ENCODE peak calls at places on chromosomes 5 and 9, in nine cellular contexts. Y, R, F, E, P, B, X, K and Q are unnamed samples. For H3K4me1, the result is how much of the 10 kb centered on the place peaks cover.

GRCh38 chr9:125971895-125972729 is 224.9 kb downstream of the PBX3 start:
- DNase-seq in Y (no peak), R (no peak), F (no peak), E (no peak), P (no peak), B (no peak), X (no peak), K (no peak), Q (no peak)

GRCh38 chr5:151719228-151719861 is 32.6 kb upstream of the SPARC start:
- DNase-seq in Y (no peak), R (peak), F (peak), E (no peak), P (no peak), B (no peak), X (no peak), K (no peak), Q (peak)

GRCh38 chr5:10563132-10563939 is 534 bp upstream of the ANKRD33B start:
- DNase-seq in Y (no peak), R (peak), F (peak), E (peak), P (no peak), B (peak), X (peak), K (peak), Q (peak)

GRCh38 chr5:146233441-146233840 is 30.0 kb downstream of the RBM27 start:
- DNase-seq in Y (no peak), R (no peak), F (peak), E (no peak), P (no peak), B (no peak), X (no peak), K (no peak), Q (no peak)

GRCh38 chr9:77714077-77714549 is 66.0 kb upstream of the GNA14 start:
- DNase-seq in Y (no peak), R (no peak), F (no peak), E (peak), P (peak), B (no peak), X (no peak), K (no peak), Q (no peak)

GRCh38 chr9:136107155-136107952 is 11.3 kb downstream of the TMEM250 start:
- DNase-seq in Y (no peak), R (no peak), F (no peak), E (peak), P (no peak), B (no peak), X (no peak), K (no peak), Q (peak)

GRCh38 chr5:168219515-168220410 is 71.7 kb upstream of the WWC1 start:
- DNase-seq in Y (peak), R (peak), F (peak), E (peak), P (peak), B (no peak), X (no peak), K (peak), Q (no peak)

GRCh38 chr5:155064580-155064979 is 51.0 kb downstream of the KIF4B start:
- DNase-seq in Y (no peak), R (no peak), F (no peak), E (no peak), P (no peak), B (no peak), X (no peak), K (no peak), Q (no peak)

GRCh38 chr5:157132302-157132612 is 10.4 kb downstream of the MED7 start:
- DNase-seq in Y (no peak), R (no peak), F (no peak), E (no peak), P (no peak), B (no peak), X (no peak), K (no peak), Q (no peak)

GRCh38 chr5:10288600-10289213 is 19.0 kb downstream of the CMBL start:
- DNase-seq in Y (peak), R (no peak), F (peak), E (no peak), P (no peak), B (peak), X (peak), K (no peak), Q (peak)

GRCh38 chr5:174533771-174534221 is 190.6 kb upstream of the MSX2 start:
- DNase-seq in Y (no peak), R (peak), F (no peak), E (no peak), P (peak), B (no peak), X (no peak), K (peak), Q (no peak)

GRCh38 chr5:177071671-177072385 is 14.9 kb upstream of the FGFR4 start:
- DNase-seq in Y (peak), R (peak), F (peak), E (peak), P (peak), B (no peak), X (no peak), K (peak), Q (no peak)

GRCh38 chr5:132098621-132099020 is 25.0 kb downstream of the CSF2 start:
- DNase-seq in Y (no peak), R (no peak), F (no peak), E (no peak), P (peak), B (no peak), X (no peak), K (no peak), Q (no peak)

GRCh38 chr9:72315089-72315509 is 49.9 kb downstream of the ZFAND5 start:
- DNase-seq in Y (peak), R (peak), F (peak), E (no peak), P (peak), B (peak), X (peak), K (peak), Q (peak)

GRCh38 chr9:91714020-91714721 is 235.9 kb downstream of the ROR2 start:
- DNase-seq in Y (no peak), R (peak), F (peak), E (peak), P (peak), B (peak), X (no peak), K (no peak), Q (peak)

GRCh38 chr5:13945271-13945670 is 783 bp upstream of the DNAH5 start:
- DNase-seq in Y (no peak), R (no peak), F (no peak), E (no peak), P (no peak), B (no peak), X (no peak), K (no peak), Q (no peak)

GRCh38 chr5:14545308-14545707 is 36.3 kb upstream of the OTULINL start:
- DNase-seq in Y (no peak), R (no peak), F (no peak), E (no peak), P (no peak), B (no peak), X (no peak), K (no peak), Q (no peak)

DNA sequence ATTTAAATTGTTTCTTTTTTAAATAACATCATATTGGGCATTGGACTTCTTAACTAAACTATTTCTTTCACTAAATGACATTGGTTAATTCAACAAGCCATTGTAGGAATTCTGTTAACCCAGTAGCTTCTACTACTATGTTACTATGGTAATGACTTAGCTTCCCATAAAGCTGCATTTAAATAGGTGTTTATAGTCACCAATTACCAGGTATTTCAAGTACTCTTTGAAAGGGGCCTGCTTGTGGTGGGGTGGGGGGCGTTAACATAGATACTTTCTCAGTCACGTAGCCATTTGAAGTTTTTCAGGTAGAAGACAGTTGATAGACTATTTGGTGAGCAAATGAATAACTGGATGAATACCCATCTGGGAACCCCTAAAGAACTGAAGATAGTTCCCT is 34.0 kb downstream of the PIK3R1 start:
- DNase-seq in Y (no peak), R (no peak), F (no peak), E (no peak), P (no peak), B (no peak), X (no peak), K (no peak), Q (no peak)
- H3K4me1 ChIP-seq in Y (under half), R (under half), F (half or more), E (under half), P (under half), B (half or more), X (half or more), K (under half), Q (under half)

GRCh38 chr9:89661956-89662717 is 57.3 kb downstream of the GADD45G start:
- DNase-seq in Y (peak), R (peak), F (peak), E (peak), P (peak), B (peak), X (peak), K (peak), Q (peak)

GRCh38 chr9:89660286-89660685 is 55.5 kb downstream of the GADD45G start:
- DNase-seq in Y (no peak), R (no peak), F (no peak), E (no peak), P (no peak), B (peak), X (peak), K (no peak), Q (no peak)

GRCh38 chr9:89659473-89660256 is 54.9 kb downstream of the GADD45G start:
- DNase-seq in Y (no peak), R (no peak), F (no peak), E (no peak), P (no peak), B (peak), X (no peak), K (no peak), Q (no peak)

GRCh38 chr9:89662718-89663246 is 58.0 kb downstream of the GADD45G start:
- DNase-seq in Y (no peak), R (no peak), F (no peak), E (no peak), P (no peak), B (no peak), X (peak), K (no peak), Q (no peak)

GRCh38 chr9:89661391-89661949 is 56.7 kb downstream of the GADD45G start:
- DNase-seq in Y (no peak), R (no peak), F (no peak), E (no peak), P (no peak), B (peak), X (peak), K (no peak), Q (no peak)
- H3K4me3 ChIP-seq in Y (peak), R (no peak), F (peak), E (no peak), P (no peak), B (no peak), X (peak), K (no peak), Q (no peak)

GRCh38 chr5:106288977-106289376 is 1381.8 kb downstream of the EFNA5 start:
- DNase-seq in Y (no peak), R (no peak), F (no peak), E (no peak), P (no peak), B (no peak), X (no peak), K (no peak), Q (no peak)

GRCh38 chr5:106290841-106291240 is 1379.9 kb downstream of the EFNA5 start:
- DNase-seq in Y (no peak), R (no peak), F (no peak), E (no peak), P (peak), B (no peak), X (no peak), K (no peak), Q (no peak)

DNA sequence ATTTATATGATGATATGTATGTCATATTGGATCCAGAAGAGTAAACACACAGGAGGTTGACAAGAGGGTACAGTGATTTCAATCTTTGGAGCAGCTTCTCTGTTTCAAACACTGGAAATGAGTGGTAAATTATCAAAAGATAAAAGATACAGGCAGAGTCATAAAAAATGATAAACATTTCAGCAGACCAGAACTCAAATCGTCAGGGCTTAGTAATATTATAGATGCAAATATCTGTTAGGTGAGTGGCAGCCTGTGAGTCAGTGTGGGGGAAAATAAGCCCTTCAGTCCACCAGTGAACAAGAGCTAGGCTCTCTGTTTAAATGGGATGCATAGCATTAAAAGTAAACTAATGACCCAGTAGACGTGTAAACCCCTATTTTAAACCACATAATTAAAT is 1378.1 kb downstream of the EFNA5 start:
- DNase-seq in Y (no peak), R (no peak), F (no peak), E (no peak), P (peak), B (no peak), X (no peak), K (no peak), Q (no peak)
- H3K27ac ChIP-seq in Y (no peak), R (no peak), F (no peak), E (no peak), P (peak), B (no peak), X (no peak), K (no peak), Q (no peak)

GRCh38 chr9:20436475-20437195 is 185.7 kb downstream of the MLLT3 start:
- DNase-seq in Y (no peak), R (no peak), F (no peak), E (no peak), P (no peak), B (no peak), X (no peak), K (no peak), Q (no peak)
- H3K4me1 ChIP-seq in Y (under half), R (under half), F (under half), E (under half), P (under half), B (under half), X (under half), K (under half), Q (under half)

DNA sequence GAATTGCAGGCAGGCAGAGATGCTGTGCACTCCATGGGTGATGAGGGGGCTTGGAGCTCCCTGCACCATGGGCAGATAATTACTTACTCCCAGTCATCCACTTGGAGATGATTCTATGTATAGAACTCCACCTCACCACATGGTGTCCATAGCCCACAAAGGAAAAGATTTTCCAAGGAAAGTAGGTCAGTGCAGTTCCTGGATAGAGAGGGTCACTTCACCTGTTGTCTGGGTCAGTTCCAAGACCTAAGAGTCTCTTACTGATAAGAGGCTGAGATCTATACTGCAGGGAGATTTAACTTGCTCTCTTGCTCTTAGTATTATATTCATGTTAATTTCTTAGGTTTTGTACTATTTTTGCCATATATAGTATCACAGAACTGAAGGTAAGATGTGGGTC is 113.9 kb upstream of the BRINP1 start:
- DNase-seq in Y (no peak), R (no peak), F (no peak), E (no peak), P (no peak), B (no peak), X (no peak), K (no peak), Q (no peak)
- H3K4me3 ChIP-seq in Y (no peak), R (no peak), F (no peak), E (no peak), P (no peak), B (no peak), X (no peak), K (no peak), Q (no peak)

DNA sequence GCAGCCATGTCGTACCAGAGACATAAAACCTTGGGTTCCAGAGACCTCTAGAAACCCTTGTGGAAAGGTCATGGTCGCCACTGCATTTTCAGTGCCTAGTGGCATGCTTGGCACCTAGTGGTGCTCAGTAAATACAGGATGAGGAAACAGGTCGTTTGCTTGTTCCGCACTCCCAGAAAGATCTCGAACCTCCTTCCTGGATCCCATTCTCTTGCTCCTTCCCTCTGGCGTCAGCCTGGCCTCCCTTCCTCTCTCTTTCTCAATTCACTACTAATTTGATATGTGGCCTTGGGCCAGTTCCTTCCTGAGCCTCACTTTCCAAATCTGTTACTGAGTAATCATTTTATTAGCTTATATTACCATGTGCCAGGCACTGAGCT is 4.4 kb downstream of the NDST1 start:
- DNase-seq in Y (no peak), R (no peak), F (no peak), E (no peak), P (no peak), B (no peak), X (no peak), K (no peak), Q (peak)
- H3K27ac ChIP-seq in Y (peak), R (no peak), F (peak), E (peak), P (peak), B (peak), X (peak), K (peak), Q (peak)